ENCODE peak calls at places on chromosomes 7 and 10, in seven cellular contexts. One of them, this sample, is unnamed.

GRCh38 chr10:69943292-69943820 is 109.3 kb upstream of the MACROH2A2 start:
- DNase-seq in Peyer's patch: no peak
- DNase-seq in naive thymus-derived CD4-positive, alpha-beta T cell: no peak
- DNase-seq in left lung: no peak
- DNase-seq in OCI-LY7: no peak
- DNase-seq in A549: no peak
- DNase-seq in mesendoderm: no peak
- DNase-seq in this sample: no peak

GRCh38 chr7:108322899-108323298 is 133.3 kb downstream of the NRCAM start:
- DNase-seq in Peyer's patch: no peak
- DNase-seq in naive thymus-derived CD4-positive, alpha-beta T cell: no peak
- DNase-seq in left lung: no peak
- DNase-seq in OCI-LY7: no peak
- DNase-seq in A549: no peak
- DNase-seq in mesendoderm: no peak
- DNase-seq in this sample: no peak

GRCh38 chr10:416091-416515 is 273.4 kb downstream of the DIP2C start:
- DNase-seq in Peyer's patch: no peak
- DNase-seq in naive thymus-derived CD4-positive, alpha-beta T cell: no peak
- DNase-seq in left lung: no peak
- DNase-seq in OCI-LY7: peak; percentile 29
- DNase-seq in A549: no peak
- DNase-seq in mesendoderm: peak; percentile 72
- DNase-seq in this sample: no peak

GRCh38 chr7:115924398-115924797 is 106.2 kb downstream of the TFEC start:
- DNase-seq in Peyer's patch: no peak
- DNase-seq in naive thymus-derived CD4-positive, alpha-beta T cell: no peak
- DNase-seq in left lung: no peak
- DNase-seq in OCI-LY7: no peak
- DNase-seq in A549: no peak
- DNase-seq in mesendoderm: no peak
- DNase-seq in this sample: no peak

GRCh38 chr7:111090834-111091233 is at the start of gene LRRN3:
- DNase-seq in Peyer's patch: peak; percentile 20
- DNase-seq in naive thymus-derived CD4-positive, alpha-beta T cell: peak; percentile 49
- DNase-seq in left lung: no peak
- DNase-seq in OCI-LY7: no peak
- DNase-seq in A549: no peak
- DNase-seq in mesendoderm: no peak
- DNase-seq in this sample: no peak

GRCh38 chr10:59905066-59905734 is 1.2 kb downstream of the CCDC6 start:
- DNase-seq in Peyer's patch: peak; percentile 78
- DNase-seq in naive thymus-derived CD4-positive, alpha-beta T cell: peak; percentile 56
- DNase-seq in left lung: peak; percentile 65
- DNase-seq in OCI-LY7: peak; percentile 52
- DNase-seq in A549: no peak
- DNase-seq in mesendoderm: peak; percentile 79
- DNase-seq in this sample: peak; percentile 56

GRCh38 chr10:49488056-49488455 is 50.9 kb downstream of the ERCC6 start:
- DNase-seq in Peyer's patch: no peak
- DNase-seq in naive thymus-derived CD4-positive, alpha-beta T cell: no peak
- DNase-seq in left lung: no peak
- DNase-seq in OCI-LY7: no peak
- DNase-seq in A549: no peak
- DNase-seq in mesendoderm: no peak
- DNase-seq in this sample: no peak

GRCh38 chr7:107948645-107949442 is 54.1 kb downstream of the LAMB1 start:
- DNase-seq in Peyer's patch: no peak
- DNase-seq in naive thymus-derived CD4-positive, alpha-beta T cell: no peak
- DNase-seq in left lung: no peak
- DNase-seq in OCI-LY7: no peak
- DNase-seq in A549: peak; percentile 69
- DNase-seq in mesendoderm: no peak
- DNase-seq in this sample: no peak

GRCh38 chr10:47027108-47027811 is 116.0 kb downstream of the PTPN20 start:
- DNase-seq in Peyer's patch: no peak
- DNase-seq in naive thymus-derived CD4-positive, alpha-beta T cell: peak; percentile 16
- DNase-seq in left lung: peak; percentile 67
- DNase-seq in OCI-LY7: no peak
- DNase-seq in A549: no peak
- DNase-seq in mesendoderm: no peak
- DNase-seq in this sample: peak; percentile 34

GRCh38 chr10:3122486-3123205 is 49.9 kb downstream of the PITRM1 start:
- DNase-seq in Peyer's patch: no peak
- DNase-seq in naive thymus-derived CD4-positive, alpha-beta T cell: no peak
- DNase-seq in left lung: peak; percentile 57
- DNase-seq in OCI-LY7: no peak
- DNase-seq in A549: no peak
- DNase-seq in mesendoderm: no peak
- DNase-seq in this sample: no peak

GRCh38 chr7:116363637-116364432 is 135.7 kb upstream of the CAV2 start:
- DNase-seq in Peyer's patch: no peak
- DNase-seq in naive thymus-derived CD4-positive, alpha-beta T cell: no peak
- DNase-seq in left lung: no peak
- DNase-seq in OCI-LY7: no peak
- DNase-seq in A549: no peak
- DNase-seq in mesendoderm: no peak
- DNase-seq in this sample: no peak

GRCh38 chr7:27088002-27088931 is 7.5 kb downstream of the HOXA1 start:
- DNase-seq in Peyer's patch: no peak
- DNase-seq in naive thymus-derived CD4-positive, alpha-beta T cell: no peak
- DNase-seq in left lung: no peak
- DNase-seq in OCI-LY7: no peak
- DNase-seq in A549: no peak
- DNase-seq in mesendoderm: peak; percentile 61
- DNase-seq in this sample: no peak
- H3K4me3 ChIP-seq in Peyer's patch: peak overlapping the region; percentile 11
- H3K4me3 ChIP-seq in naive thymus-derived CD4-positive, alpha-beta T cell: no peak overlapping the region
- H3K4me3 ChIP-seq in left lung: no peak overlapping the region
- H3K4me3 ChIP-seq in OCI-LY7: no peak overlapping the region
- H3K4me3 ChIP-seq in A549: no peak overlapping the region
- H3K4me3 ChIP-seq in mesendoderm: no peak overlapping the region
- H3K4me3 ChIP-seq in this sample: peak overlapping the region; percentile 14

GRCh38 chr7:76351372-76351771 is 7.4 kb downstream of the YWHAG start:
- DNase-seq in Peyer's patch: no peak
- DNase-seq in naive thymus-derived CD4-positive, alpha-beta T cell: no peak
- DNase-seq in left lung: no peak
- DNase-seq in OCI-LY7: no peak
- DNase-seq in A549: no peak
- DNase-seq in mesendoderm: no peak
- DNase-seq in this sample: no peak

GRCh38 chr7:76346778-76347177 is 12.0 kb downstream of the YWHAG start:
- DNase-seq in Peyer's patch: no peak
- DNase-seq in naive thymus-derived CD4-positive, alpha-beta T cell: no peak
- DNase-seq in left lung: no peak
- DNase-seq in OCI-LY7: no peak
- DNase-seq in A549: no peak
- DNase-seq in mesendoderm: no peak
- DNase-seq in this sample: no peak

GRCh38 chr7:76347710-76348109 is 11.1 kb downstream of the YWHAG start:
- DNase-seq in Peyer's patch: no peak
- DNase-seq in naive thymus-derived CD4-positive, alpha-beta T cell: no peak
- DNase-seq in left lung: no peak
- DNase-seq in OCI-LY7: no peak
- DNase-seq in A549: no peak
- DNase-seq in mesendoderm: no peak
- DNase-seq in this sample: no peak

GRCh38 chr7:76352193-76352592 is 6.6 kb downstream of the YWHAG start:
- DNase-seq in Peyer's patch: no peak
- DNase-seq in naive thymus-derived CD4-positive, alpha-beta T cell: no peak
- DNase-seq in left lung: no peak
- DNase-seq in OCI-LY7: no peak
- DNase-seq in A549: no peak
- DNase-seq in mesendoderm: no peak
- DNase-seq in this sample: no peak

DNA sequence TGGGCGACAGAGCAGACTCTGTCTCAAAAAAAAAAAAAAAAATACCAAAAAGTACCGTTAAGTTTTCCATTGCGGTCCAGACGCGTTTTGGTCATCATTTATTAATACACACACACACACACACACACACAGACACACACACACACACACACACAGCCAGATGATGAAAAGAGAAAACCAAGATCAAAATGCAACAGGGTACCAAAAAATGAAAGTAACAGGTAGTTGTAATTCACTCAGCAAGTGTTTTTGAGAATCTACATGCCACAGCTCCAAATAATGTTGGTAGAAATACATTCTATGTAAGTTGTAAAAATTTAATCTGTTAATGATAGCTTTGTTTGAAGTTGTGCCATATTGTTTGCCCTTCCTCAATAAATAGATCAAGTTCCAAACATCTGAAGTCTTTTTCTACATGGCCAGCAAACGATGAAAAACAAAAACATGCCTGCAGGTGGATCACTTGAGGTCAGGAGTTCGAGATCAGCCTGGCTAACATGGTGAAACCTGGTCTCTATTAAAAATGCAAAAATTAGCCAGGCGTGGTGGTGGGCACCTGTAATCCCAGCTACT is 9.4 kb downstream of the YWHAG start:
- DNase-seq in Peyer's patch: no peak
- DNase-seq in naive thymus-derived CD4-positive, alpha-beta T cell: no peak
- DNase-seq in left lung: no peak
- DNase-seq in OCI-LY7: no peak
- DNase-seq in A549: no peak
- DNase-seq in mesendoderm: no peak
- DNase-seq in this sample: no peak
- H3K4me1 ChIP-seq in Peyer's patch: peaks cover 4% of the 10 kb centered on the region
- H3K4me1 ChIP-seq in naive thymus-derived CD4-positive, alpha-beta T cell: peaks cover 16% of the 10 kb centered on the region
- H3K4me1 ChIP-seq in left lung: peaks cover 5% of the 10 kb centered on the region
- H3K4me1 ChIP-seq in OCI-LY7: no peaks in the 10 kb centered on the region
- H3K4me1 ChIP-seq in A549: peaks cover 81% of the 10 kb centered on the region
- H3K4me1 ChIP-seq in mesendoderm: no peaks in the 10 kb centered on the region
- H3K4me1 ChIP-seq in this sample: peaks cover 40% of the 10 kb centered on the region

DNA sequence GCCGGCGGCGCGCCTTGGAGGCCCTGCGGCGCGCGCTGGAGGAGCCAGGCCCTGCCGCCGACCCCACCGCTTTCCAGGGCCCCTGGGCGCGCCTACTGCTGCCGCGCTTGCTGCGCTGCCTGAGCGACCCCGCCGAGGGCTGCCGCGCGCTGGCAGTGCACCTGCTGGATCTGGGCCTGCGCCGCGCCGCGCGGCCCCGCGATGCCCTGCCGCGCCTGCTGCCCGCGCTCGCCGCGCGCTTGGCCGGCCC is 280 bp downstream of the DNAAF5 start:
- DNase-seq in Peyer's patch: no peak
- DNase-seq in naive thymus-derived CD4-positive, alpha-beta T cell: no peak
- DNase-seq in left lung: no peak
- DNase-seq in OCI-LY7: no peak
- DNase-seq in A549: no peak
- DNase-seq in mesendoderm: no peak
- DNase-seq in this sample: no peak
- H3K27ac ChIP-seq in Peyer's patch: peak overlapping the region; percentile 77
- H3K27ac ChIP-seq in naive thymus-derived CD4-positive, alpha-beta T cell: peak overlapping the region; percentile 73
- H3K27ac ChIP-seq in left lung: no peak overlapping the region
- H3K27ac ChIP-seq in OCI-LY7: peak overlapping the region; percentile 31
- H3K27ac ChIP-seq in A549: peak overlapping the region; percentile 98
- H3K27ac ChIP-seq in mesendoderm: no peak overlapping the region
- H3K27ac ChIP-seq in this sample: peak overlapping the region; percentile 83

DNA sequence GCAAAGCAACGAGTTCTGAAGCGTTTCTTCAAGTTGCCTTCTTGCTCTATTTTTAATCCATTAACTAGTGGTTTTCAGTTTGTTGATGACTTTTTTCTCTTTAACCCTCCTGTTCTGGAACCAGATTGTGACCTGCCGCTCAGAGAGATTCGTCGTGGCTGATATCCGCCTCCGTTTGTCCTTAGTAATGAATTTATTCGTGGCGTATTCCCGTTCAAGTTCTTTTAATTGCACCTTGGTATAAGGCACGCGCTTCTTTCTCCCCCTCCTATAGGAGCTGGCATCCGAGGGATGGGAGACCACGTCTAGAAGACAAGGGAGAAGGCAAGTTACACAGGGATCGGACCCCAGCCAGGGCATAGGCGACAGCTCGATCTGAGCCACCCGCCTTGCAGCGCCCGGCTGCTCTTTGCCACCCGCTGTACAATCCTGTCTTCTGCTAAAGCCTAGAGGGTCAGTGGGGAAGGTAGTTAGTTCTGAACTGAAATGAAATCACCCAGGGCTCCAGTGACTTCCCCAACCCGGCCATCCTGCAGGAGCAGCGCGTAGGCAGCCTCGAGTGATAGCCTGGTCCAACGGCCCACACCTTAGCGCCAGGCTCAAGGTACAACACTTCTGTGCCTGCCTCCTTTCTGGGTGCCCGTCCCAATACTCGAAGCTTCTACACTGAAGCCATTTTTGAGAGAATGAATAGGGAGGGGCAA is 1.6 kb downstream of the HOXA13 start:
- DNase-seq in Peyer's patch: no peak
- DNase-seq in naive thymus-derived CD4-positive, alpha-beta T cell: no peak
- DNase-seq in left lung: peak; percentile 62
- DNase-seq in OCI-LY7: no peak
- DNase-seq in A549: no peak
- DNase-seq in mesendoderm: no peak
- DNase-seq in this sample: no peak
- H3K4me3 ChIP-seq in Peyer's patch: no peak overlapping the region
- H3K4me3 ChIP-seq in naive thymus-derived CD4-positive, alpha-beta T cell: no peak overlapping the region
- H3K4me3 ChIP-seq in left lung: no peak overlapping the region
- H3K4me3 ChIP-seq in OCI-LY7: no peak overlapping the region
- H3K4me3 ChIP-seq in A549: peak overlapping the region; percentile 82
- H3K4me3 ChIP-seq in mesendoderm: no peak overlapping the region
- H3K4me3 ChIP-seq in this sample: no peak overlapping the region

DNA sequence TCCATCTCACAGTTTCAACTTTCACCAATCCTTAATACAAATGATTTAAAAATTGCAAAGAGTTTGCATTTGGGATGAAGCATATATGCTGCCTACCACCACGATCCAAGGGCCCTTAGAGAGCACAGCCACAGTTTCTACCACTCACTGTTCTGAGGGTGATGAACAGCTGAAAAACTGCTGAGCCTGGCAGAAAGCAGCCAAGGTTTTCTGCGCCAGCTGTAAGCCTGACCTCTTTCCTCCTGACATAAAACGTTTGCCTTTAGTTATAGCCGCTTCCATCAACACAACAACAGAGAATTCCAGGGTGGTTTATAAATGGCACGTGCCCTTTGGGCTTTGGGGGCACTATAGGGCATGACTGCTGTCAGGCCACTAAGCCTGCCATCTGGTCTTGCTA is 222.8 kb downstream of the RELN start:
- DNase-seq in Peyer's patch: no peak
- DNase-seq in naive thymus-derived CD4-positive, alpha-beta T cell: no peak
- DNase-seq in left lung: no peak
- DNase-seq in OCI-LY7: no peak
- DNase-seq in A549: no peak
- DNase-seq in mesendoderm: no peak
- DNase-seq in this sample: no peak
- H3K4me1 ChIP-seq in Peyer's patch: no peaks in the 10 kb centered on the region
- H3K4me1 ChIP-seq in naive thymus-derived CD4-positive, alpha-beta T cell: no peaks in the 10 kb centered on the region
- H3K4me1 ChIP-seq in left lung: no peaks in the 10 kb centered on the region
- H3K4me1 ChIP-seq in OCI-LY7: no peaks in the 10 kb centered on the region
- H3K4me1 ChIP-seq in A549: no peaks in the 10 kb centered on the region
- H3K4me1 ChIP-seq in mesendoderm: peaks cover 2% of the 10 kb centered on the region
- H3K4me1 ChIP-seq in this sample: no peaks in the 10 kb centered on the region

GRCh38 chr10:62244785-62245595 is 23.7 kb downstream of the RTKN2 start:
- DNase-seq in Peyer's patch: peak; percentile 31
- DNase-seq in naive thymus-derived CD4-positive, alpha-beta T cell: peak; percentile 35
- DNase-seq in left lung: no peak
- DNase-seq in OCI-LY7: peak; percentile 86
- DNase-seq in A549: no peak
- DNase-seq in mesendoderm: peak; percentile 63
- DNase-seq in this sample: no peak
- H3K27ac ChIP-seq in Peyer's patch: no peak overlapping the region
- H3K27ac ChIP-seq in naive thymus-derived CD4-positive, alpha-beta T cell: no peak overlapping the region
- H3K27ac ChIP-seq in left lung: no peak overlapping the region
- H3K27ac ChIP-seq in OCI-LY7: peak overlapping the region; percentile 67
- H3K27ac ChIP-seq in A549: peak overlapping the region; percentile 71
- H3K27ac ChIP-seq in mesendoderm: no peak overlapping the region
- H3K27ac ChIP-seq in this sample: no peak overlapping the region

This sample was measured in lower lobe of right lung.